ENCODE peak calls at places on chromosomes 5 and 9, in seven cellular contexts. U is GM20000, L is PC-9, I is tibial nerve, N is sigmoid colon, O is body of pancreas, T is fibroblast of pulmonary artery. E is an unnamed sample.

GRCh38 chr5:17216974-17217325 is 481 bp upstream of the BASP1 start:
- DNase-seq in N (no peak), L (no peak), O (no peak), U (no peak), T (peak; percentile 61), I (no peak), E (peak; percentile 48)

GRCh38 chr9:16869961-16870605 is 387 bp downstream of the BNC2 start:
- DNase-seq in I (no peak), O (no peak), N (peak; percentile 72), U (peak; percentile 36), L (no peak), T (peak; percentile 22), E (no peak)

GRCh38 chr5:61307611-61308010 is 24.4 kb upstream of the ZSWIM6 start:
- DNase-seq in T (no peak), L (peak; percentile 21), U (no peak), N (no peak), I (no peak), O (no peak), E (no peak)

GRCh38 chr5:174514983-174515394 is 209.4 kb upstream of the MSX2 start:
- DNase-seq in U (no peak), T (no peak), O (no peak), L (no peak), N (no peak), I (no peak), E (no peak)

GRCh38 chr5:27341342-27341741 is 303.0 kb upstream of the CDH9 start:
- DNase-seq in U (no peak), N (no peak), T (no peak), L (no peak), O (no peak), I (no peak), E (no peak)

GRCh38 chr5:42889311-42889933 is 77.7 kb upstream of the SELENOP start:
- DNase-seq in L (peak; percentile 68), U (peak; percentile 67), N (peak; percentile 83), I (peak; percentile 93), T (peak; percentile 83), O (peak; percentile 83), E (peak; percentile 80)

GRCh38 chr5:68155940-68156339 is 59.6 kb upstream of the PIK3R1 start:
- DNase-seq in N (no peak), U (no peak), O (no peak), L (no peak), T (no peak), I (no peak), E (no peak)

GRCh38 chr9:92378825-92379535 is 25.4 kb downstream of the OGN start:
- DNase-seq in L (no peak), U (no peak), N (no peak), T (no peak), I (no peak), O (no peak), E (no peak)

GRCh38 chr9:36759141-36759540 is 186.4 kb downstream of the MELK start:
- DNase-seq in U (no peak), N (no peak), T (no peak), L (peak; percentile 26), I (no peak), O (no peak), E (no peak)

GRCh38 chr9:34256987-34257585 is 72.0 kb downstream of the KIF24 start:
- DNase-seq in T (no peak), N (no peak), L (no peak), U (no peak), O (no peak), I (peak; percentile 39), E (no peak)

GRCh38 chr5:172901012-172901780 is 58.0 kb upstream of the RPL26L1 start:
- DNase-seq in N (peak; percentile 94), I (no peak), T (peak; percentile 86), O (peak; percentile 92), L (no peak), U (no peak), E (no peak)

GRCh38 chr5:79069488-79070001 is at the start of the genes BHMT2 and DMGDH:
- DNase-seq in O (peak; percentile 56), U (no peak), T (peak; percentile 25), N (peak; percentile 66), I (no peak), L (no peak), E (no peak)

GRCh38 chr9:12770261-12770660 is 4.6 kb upstream of the LURAP1L start:
- DNase-seq in O (no peak), U (no peak), N (no peak), L (no peak), T (no peak), I (no peak), E (no peak)

GRCh38 chr5:168897387-168898122 is 318.4 kb upstream of the PANK3 start:
- DNase-seq in T (no peak), I (no peak), U (no peak), O (no peak), L (no peak), N (no peak), E (no peak)

GRCh38 chr9:36011379-36011778 is 25.3 kb upstream of the RECK start:
- DNase-seq in L (no peak), N (no peak), T (peak; percentile 36), U (no peak), O (no peak), I (no peak), E (no peak)

GRCh38 chr5:150619359-150620230 is 20.9 kb upstream of the SYNPO start:
- DNase-seq in N (no peak), T (peak; percentile 91), O (peak; percentile 57), L (no peak), I (no peak), U (no peak), E (no peak)

GRCh38 chr9:95552814-95553546 is 36.2 kb upstream of the PTCH1 start:
- DNase-seq in I (peak; percentile 49), N (no peak), U (no peak), L (no peak), O (peak; percentile 71), T (peak; percentile 45), E (peak; percentile 21)

GRCh38 chr5:74575741-74576538 is 64.6 kb downstream of the ENC1 start:
- DNase-seq in I (no peak), T (peak; percentile 80), O (no peak), U (no peak), N (no peak), L (peak; percentile 89), E (no peak)

GRCh38 chr5:75355236-75355635 is 18.2 kb downstream of the HMGCR start:
- DNase-seq in T (no peak), O (no peak), U (no peak), L (no peak), N (no peak), I (no peak), E (no peak)

GRCh38 chr9:89387970-89388867 is 69.9 kb downstream of the SECISBP2 start:
- DNase-seq in U (no peak), I (peak; percentile 89), N (peak; percentile 86), T (peak; percentile 90), L (peak; percentile 39), O (peak; percentile 20), E (no peak)

GRCh38 chr5:115855959-115856358 is 14.2 kb downstream of the AP3S1 start:
- DNase-seq in T (peak; percentile 66), N (no peak), I (no peak), L (no peak), U (no peak), O (no peak), E (no peak)

GRCh38 chr5:90479611-90480385 is 5.1 kb downstream of the POLR3G start:
- DNase-seq in U (no peak), O (no peak), L (no peak), N (no peak), T (no peak), I (no peak), E (no peak)

GRCh38 chr5:142385194-142385593 is 60.4 kb upstream of the SPRY4 start:
- DNase-seq in N (no peak), T (peak; percentile 48), L (no peak), O (no peak), U (no peak), I (no peak), E (no peak)

GRCh38 chr5:44862808-44863207 is 54.1 kb downstream of the MRPS30 start:
- DNase-seq in I (no peak), O (no peak), T (peak; percentile 2), U (peak; percentile 25), N (no peak), L (peak; percentile 43), E (no peak)

GRCh38 chr5:167565555-167565954 is 725.9 kb upstream of the WWC1 start:
- DNase-seq in L (no peak), T (peak; percentile 49), I (no peak), U (no peak), N (no peak), O (no peak), E (no peak)
- TF ChIP-seq CTCF in L (peak; percentile 52), T (peak; percentile 44), I (no peak), U (no peak), N (no peak), O (peak; percentile 45), E (no peak)

DNA sequence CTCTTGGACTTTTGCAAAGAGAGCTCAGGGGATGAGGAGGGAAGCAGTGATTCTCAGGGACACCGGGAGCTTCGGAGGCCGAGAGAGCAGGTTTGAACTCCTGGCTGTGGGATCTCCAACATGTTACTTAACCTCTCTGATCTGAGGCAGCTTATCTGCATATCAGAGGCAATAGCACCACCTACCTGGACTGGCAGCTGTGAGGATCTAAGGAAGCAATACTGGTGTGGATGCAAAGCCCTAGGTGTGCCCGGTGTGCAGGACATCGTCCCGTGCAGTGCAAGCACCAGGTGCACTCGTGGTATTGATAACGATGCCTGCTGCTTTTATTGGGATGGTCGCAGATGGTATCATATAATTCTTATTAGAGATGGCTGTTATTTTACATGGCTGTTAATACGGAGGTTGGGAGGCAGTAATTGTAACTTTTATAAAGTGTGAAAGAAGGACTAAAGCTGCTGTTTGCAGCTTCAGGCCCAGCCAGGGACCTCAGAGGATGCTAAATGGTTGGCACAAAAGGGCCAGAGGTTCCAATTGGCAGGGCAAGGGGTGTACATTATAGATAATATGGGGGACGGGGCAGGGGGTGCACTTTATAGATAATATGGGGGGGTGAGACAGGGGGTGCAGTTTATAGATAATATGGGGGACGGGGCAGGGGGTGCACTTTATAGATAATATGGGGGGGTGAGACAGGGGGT is 14.9 kb downstream of the COL5A1 start:
- DNase-seq in U (no peak), O (no peak), L (no peak), I (no peak), T (no peak), N (peak; percentile 37), E (no peak)
- TF ChIP-seq CTCF in U (no peak), O (no peak), L (peak; percentile 29), I (no peak), T (no peak), N (no peak), E (no peak)

GRCh38 chr5:96614110-96614691 is 48.0 kb upstream of the CAST start:
- DNase-seq in T (peak; percentile 94), O (peak; percentile 63), N (peak; percentile 76), I (peak; percentile 81), L (peak; percentile 84), U (peak; percentile 70), E (peak; percentile 55)
- TF ChIP-seq CTCF in T (peak; percentile 48), O (peak; percentile 76), N (peak; percentile 35), I (peak; percentile 79), L (peak; percentile 82), U (no peak), E (peak; percentile 56)

DNA sequence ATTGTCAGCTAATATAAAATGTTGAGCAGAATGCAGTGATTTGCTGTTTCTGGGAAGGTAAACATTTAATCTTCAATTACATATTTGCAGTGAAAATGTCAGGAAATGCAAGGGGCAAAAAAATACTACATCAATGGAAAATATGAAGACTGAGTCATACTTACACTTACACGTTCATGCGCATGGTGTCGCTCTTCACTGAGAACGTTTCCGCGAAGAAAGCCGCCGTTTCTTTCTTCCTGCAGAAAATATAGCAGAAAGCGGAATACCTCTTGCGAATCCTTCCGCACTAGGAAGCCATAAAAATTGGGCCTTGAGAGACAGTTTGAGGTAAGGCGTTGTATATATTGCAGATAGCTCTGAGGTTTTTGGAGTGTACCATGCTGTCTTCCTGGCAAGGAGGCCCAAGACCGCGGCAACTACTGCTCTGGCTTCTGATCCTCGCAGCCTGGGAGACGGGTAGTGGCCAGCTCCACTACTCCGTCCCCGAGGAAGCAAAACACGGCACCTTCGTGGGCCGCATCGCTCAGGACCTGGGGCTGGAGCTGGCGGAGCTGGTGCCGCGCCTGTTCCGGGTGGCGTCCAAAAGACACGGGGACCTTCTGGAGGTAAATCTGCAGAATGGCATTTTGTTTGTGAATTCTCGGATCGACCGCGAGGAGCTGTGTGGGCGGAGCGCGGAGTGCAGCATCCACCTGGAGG is at the start of gene PCDHA13:
- DNase-seq in L (no peak), N (no peak), T (peak; percentile 7), I (no peak), O (peak; percentile 25), U (peak; percentile 4), E (peak; percentile 20)
- TF ChIP-seq CTCF in L (no peak), N (no peak), T (no peak), I (peak; percentile 33), O (peak; percentile 40), U (no peak), E (no peak)